ENCODE peak calls at places on chromosomes 1 and 21, in nine cellular contexts. S is dorsolateral prefrontal cortex, V is fibroblast of lung, Y is H9, O is GM23338, Q is small intestine, T is cardiac muscle cell, K is GM23248, D is mammary epithelial cell. P is an unnamed sample.

GRCh38 chr1:206608108-206608698 is 4.1 kb downstream of the EIF2D start:
- DNase-seq in S (no peak), V (peak), Y (peak), O (peak), Q (peak), T (peak), K (peak), D (peak), P (peak)

GRCh38 chr21:28336299-28336698 is 656.4 kb downstream of the LTN1 start:
- DNase-seq in S (no peak), V (peak), Y (no peak), O (peak), Q (peak), T (peak), K (peak), D (peak), P (no peak)

GRCh38 chr1:75135829-75136142 is 1.6 kb downstream of the LHX8 start:
- DNase-seq in S (no peak), V (peak), Y (no peak), O (peak), Q (no peak), T (no peak), K (no peak), D (no peak), P (no peak)

GRCh38 chr1:46613661-46614603 is 2.7 kb downstream of the MOB3C start:
- DNase-seq in S (peak), V (peak), Y (peak), O (peak), Q (peak), T (peak), K (peak), D (peak), P (peak)

GRCh38 chr1:162704673-162705424 is 72.6 kb downstream of the DDR2 start:
- DNase-seq in S (no peak), V (no peak), Y (no peak), O (no peak), Q (no peak), T (no peak), K (no peak), D (no peak), P (no peak)

GRCh38 chr1:86409416-86410021 is 13.4 kb upstream of the ODF2L start:
- DNase-seq in S (no peak), V (no peak), Y (no peak), O (peak), Q (peak), T (no peak), K (peak), D (no peak), P (no peak)

GRCh38 chr1:60126733-60127132 is 53.2 kb upstream of the C1orf87 start:
- DNase-seq in S (no peak), V (peak), Y (no peak), O (peak), Q (no peak), T (no peak), K (no peak), D (no peak), P (no peak)

GRCh38 chr1:71080178-71080781 is 555 bp downstream of the ZRANB2 start:
- DNase-seq in S (no peak), V (peak), Y (no peak), O (peak), Q (peak), T (peak), K (peak), D (peak), P (peak)

GRCh38 chr21:27300770-27301169 is 333.9 kb upstream of the ADAMTS5 start:
- DNase-seq in S (no peak), V (peak), Y (no peak), O (no peak), Q (no peak), T (no peak), K (peak), D (no peak), P (no peak)

GRCh38 chr21:37605006-37605405 is 238.4 kb downstream of the DYRK1A start:
- DNase-seq in S (no peak), V (no peak), Y (no peak), O (no peak), Q (no peak), T (no peak), K (no peak), D (no peak), P (no peak)

GRCh38 chr1:111198836-111199235 is 1.6 kb downstream of the DENND2D start:
- DNase-seq in S (no peak), V (no peak), Y (no peak), O (no peak), Q (no peak), T (no peak), K (no peak), D (no peak), P (no peak)

GRCh38 chr1:109151146-109151545 is 37.2 kb downstream of the ELAPOR1 start:
- DNase-seq in S (peak), V (peak), Y (peak), O (peak), Q (peak), T (peak), K (peak), D (peak), P (no peak)

GRCh38 chr1:31605908-31606427 is 11.5 kb upstream of the HCRTR1 start:
- DNase-seq in S (no peak), V (peak), Y (no peak), O (no peak), Q (no peak), T (no peak), K (peak), D (peak), P (no peak)

GRCh38 chr1:30028939-30029338 is 694.4 kb downstream of the MATN1 start:
- DNase-seq in S (no peak), V (no peak), Y (no peak), O (no peak), Q (no peak), T (no peak), K (no peak), D (no peak), P (no peak)
- H3K27ac ChIP-seq in S (no peak), V (no peak), Y (no peak), O (no peak), Q (no peak), T (no peak), K (no peak), D (no peak), P (no peak)

GRCh38 chr1:26069941-26070807 is 2.7 kb upstream of the TRIM63 start:
- DNase-seq in S (no peak), V (no peak), Y (no peak), O (no peak), Q (no peak), T (no peak), K (no peak), D (no peak), P (no peak)
- H3K27ac ChIP-seq in S (no peak), V (no peak), Y (no peak), O (no peak), Q (no peak), T (no peak), K (no peak), D (no peak), P (no peak)

GRCh38 chr1:116432655-116433282 is 59.7 kb downstream of the ATP1A1 start:
- DNase-seq in S (no peak), V (no peak), Y (no peak), O (no peak), Q (no peak), T (no peak), K (no peak), D (no peak), P (no peak)
- H3K27ac ChIP-seq in S (peak), V (no peak), Y (no peak), O (no peak), Q (peak), T (peak), K (no peak), D (peak), P (peak)

DNA sequence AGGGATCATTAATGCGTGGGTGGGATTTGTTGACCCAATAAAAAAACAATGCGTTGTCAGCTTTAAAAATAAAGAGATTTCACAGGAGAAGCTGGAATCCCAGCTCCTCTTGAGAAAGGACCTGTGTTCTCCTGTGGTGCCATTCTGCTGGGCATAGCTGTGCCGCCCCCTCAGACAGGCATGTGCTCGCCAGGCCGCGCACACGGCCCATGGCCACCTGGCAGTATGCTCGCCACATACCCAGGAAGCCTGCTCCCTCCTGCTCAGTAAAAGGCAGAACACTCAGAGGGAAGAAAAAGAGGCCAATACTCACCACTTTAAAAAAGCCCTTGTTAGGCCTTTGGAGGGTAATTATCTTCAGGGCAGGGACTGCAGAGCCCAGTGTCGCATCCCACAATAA is 13.1 kb downstream of the THAP3 start:
- DNase-seq in S (no peak), V (no peak), Y (no peak), O (no peak), Q (no peak), T (no peak), K (no peak), D (no peak), P (no peak)
- H3K27ac ChIP-seq in S (peak), V (peak), Y (no peak), O (no peak), Q (no peak), T (no peak), K (peak), D (no peak), P (no peak)

DNA sequence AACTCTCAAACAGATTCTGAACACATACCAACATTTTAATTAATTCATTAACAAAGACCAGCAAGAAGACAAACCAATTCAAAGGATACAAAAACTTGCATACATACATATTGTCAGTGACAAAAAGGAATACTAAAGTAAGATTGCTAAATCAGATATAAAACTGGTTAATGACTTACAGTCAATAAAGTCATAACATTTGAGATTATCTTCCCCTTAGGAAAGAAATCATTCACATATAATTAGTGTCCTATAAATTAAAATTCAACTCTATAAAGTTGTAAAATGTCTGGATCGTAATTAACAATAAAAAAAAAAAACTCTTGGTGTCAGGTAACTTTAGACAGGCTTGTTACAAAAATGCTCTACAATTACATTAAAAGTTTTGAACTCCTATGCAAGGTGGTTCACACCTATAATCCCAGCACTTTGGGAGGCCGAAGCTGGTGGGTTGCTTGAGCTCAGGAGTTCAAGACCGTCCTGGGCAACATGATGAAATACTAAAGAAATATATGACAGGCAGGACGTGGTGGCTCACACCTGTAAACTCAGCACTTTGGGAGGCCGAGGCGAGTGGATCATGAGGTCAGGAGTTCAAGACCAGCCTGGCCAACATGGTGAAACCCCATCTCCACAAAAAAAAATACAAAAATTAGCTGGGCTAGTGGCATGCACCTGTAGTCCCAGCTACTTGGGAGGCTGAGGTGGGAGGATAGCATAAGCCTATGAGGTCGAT is 17.7 kb upstream of the RAB3B start:
- DNase-seq in S (no peak), V (no peak), Y (no peak), O (no peak), Q (peak), T (no peak), K (no peak), D (no peak), P (no peak)
- H3K27ac ChIP-seq in S (no peak), V (no peak), Y (no peak), O (peak), Q (no peak), T (no peak), K (no peak), D (no peak), P (no peak)

GRCh38 chr1:36232212-36233031 is 8.2 kb downstream of the THRAP3 start:
- DNase-seq in S (no peak), V (no peak), Y (no peak), O (no peak), Q (no peak), T (no peak), K (no peak), D (no peak), P (no peak)

GRCh38 chr1:36225298-36225899 is 1.2 kb downstream of the THRAP3 start:
- DNase-seq in S (peak), V (peak), Y (no peak), O (no peak), Q (peak), T (no peak), K (peak), D (no peak), P (no peak)

GRCh38 chr1:36236302-36236701 is 12.1 kb downstream of the THRAP3 start:
- DNase-seq in S (no peak), V (no peak), Y (no peak), O (no peak), Q (no peak), T (no peak), K (no peak), D (no peak), P (no peak)

DNA sequence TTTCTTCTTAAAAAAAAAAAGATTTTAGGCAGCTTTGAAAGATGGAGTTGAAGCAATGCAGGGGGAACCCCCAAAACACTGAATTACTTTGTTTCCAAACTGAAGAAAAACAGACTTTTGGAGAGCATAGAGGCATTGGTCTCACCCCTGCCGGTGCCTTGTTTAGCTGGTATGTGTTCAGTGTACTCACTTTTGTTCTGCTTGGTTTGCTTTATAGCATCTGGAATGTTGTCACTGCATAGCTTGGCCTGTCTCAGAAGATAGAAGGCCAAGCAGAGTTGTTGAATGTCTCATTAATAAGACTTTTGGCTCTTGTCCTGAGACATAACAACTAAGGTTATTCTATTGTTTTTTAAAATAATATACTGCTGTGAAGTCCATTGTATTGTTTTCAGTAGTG is 6.9 kb downstream of the THRAP3 start:
- DNase-seq in S (no peak), V (no peak), Y (no peak), O (no peak), Q (no peak), T (no peak), K (peak), D (no peak), P (no peak)
- H3K27ac ChIP-seq in S (no peak), V (no peak), Y (no peak), O (peak), Q (no peak), T (no peak), K (peak), D (no peak), P (no peak)